ENCODE peak calls at places on chromosomes 3 and 15, in five cellular contexts. E is stimulated activated CD8-positive, alpha-beta memory T cell treated with anti-CD3 and anti-CD28 coated beads, Interleukin-15, amount 100 ng/mL, for 1 hour; L is AG09309; H is ureter; K is amniotic stem cell. X is an unnamed sample.

GRCh38 chr3:52231502-52232278 is 6.2 kb upstream of the TLR9 start:
- DNase-seq in E (peak; percentile 85), L (no peak), K (no peak), H (peak; percentile 75), X (peak; percentile 84)

GRCh38 chr3:195319060-195319459 is 48.1 kb upstream of the XXYLT1 start:
- DNase-seq in E (no peak), H (no peak), K (no peak), L (no peak), X (no peak)

GRCh38 chr3:115359507-115359906 is 212.4 kb upstream of the ZBTB20 start:
- DNase-seq in E (no peak), H (no peak), L (no peak), K (no peak), X (peak; percentile 8)

GRCh38 chr3:141804778-141805639 is 41.8 kb downstream of the GRK7 start:
- DNase-seq in K (no peak), H (no peak), E (no peak), L (no peak), X (no peak)

GRCh38 chr3:18295171-18295920 is 129.8 kb downstream of the SATB1 start:
- DNase-seq in H (peak; percentile 62), K (peak; percentile 66), E (no peak), L (peak; percentile 85), X (peak; percentile 23)

GRCh38 chr3:55416381-55416821 is 70.7 kb downstream of the WNT5A start:
- DNase-seq in H (no peak), E (no peak), L (peak; percentile 73), K (peak; percentile 61), X (no peak)

GRCh38 chr15:25863067-25863967 is at the start of gene ATP10A:
- DNase-seq in H (no peak), L (no peak), K (peak; percentile 38), E (no peak), X (no peak)

GRCh38 chr3:42701371-42702065 is 1.1 kb downstream of the HHATL start:
- DNase-seq in H (peak; percentile 62), K (no peak), E (peak; percentile 8), L (no peak), X (peak; percentile 87)

GRCh38 chr15:66692808-66693596 is 9.0 kb upstream of the SMAD6 start:
- DNase-seq in L (no peak), E (no peak), K (no peak), H (no peak), X (no peak)

GRCh38 chr15:77589839-77590238 is 42.9 kb downstream of the LINGO1 start:
- DNase-seq in L (no peak), H (no peak), K (no peak), E (no peak), X (no peak)

GRCh38 chr3:190892328-190893011 is 30.0 kb upstream of the GMNC start:
- DNase-seq in K (no peak), E (no peak), H (no peak), L (no peak), X (no peak)

GRCh38 chr3:184759666-184760200 is 47.9 kb upstream of the MAGEF1 start:
- DNase-seq in H (no peak), K (no peak), E (no peak), L (no peak), X (no peak)

GRCh38 chr15:62254137-62254934 is 89.3 kb upstream of the C2CD4B start:
- DNase-seq in H (peak; percentile 64), L (no peak), E (peak; percentile 14), K (peak; percentile 14), X (peak; percentile 55)

GRCh38 chr3:183626877-183627594 is 8.4 kb upstream of the KLHL24 start:
- DNase-seq in E (no peak), H (no peak), L (no peak), K (no peak), X (no peak)

GRCh38 chr3:64161481-64161952 is 63.7 kb downstream of the PRICKLE2 start:
- DNase-seq in E (no peak), H (no peak), L (no peak), K (no peak), X (no peak)